ENCODE peak calls at places on chromosomes 2 and 18, in seven cellular contexts. M is foreskin fibroblast; Q is T-helper 1 cell; G is left ventricle myocardium inferior; P is effector CD4-positive, alpha-beta T cell; L is H54; Y is stimulated activated CD4-positive, alpha-beta T cell treated with anti-CD3 and anti-CD28 coated beads, TNF-alpha, amount 100 ng/mL, for 1 hour. E is an unnamed sample.

GRCh38 chr2:126901459-126901858 is 2.8 kb downstream of the TEX51 start:
- DNase-seq in M (no peak), Q (no peak), L (no peak), G (no peak), Y (no peak), P (no peak), E (no peak)

GRCh38 chr2:108607706-108608301 is 73.5 kb downstream of the LIMS1 start:
- DNase-seq in G (no peak), Y (peak; percentile 29), L (no peak), P (peak; percentile 31), Q (peak; percentile 31), M (peak; percentile 78), E (peak; percentile 67)

GRCh38 chr2:17255071-17255470 is 263.2 kb downstream of the RAD51AP2 start:
- DNase-seq in Y (no peak), M (no peak), L (no peak), G (no peak), P (no peak), Q (no peak), E (no peak)

GRCh38 chr2:121338281-121338680 is 53.3 kb upstream of the TFCP2L1 start:
- DNase-seq in L (no peak), Q (no peak), P (no peak), G (no peak), M (no peak), Y (no peak), E (no peak)

GRCh38 chr2:3319745-3320566 is 57.7 kb downstream of the EIPR1 start:
- DNase-seq in Y (no peak), G (no peak), Q (no peak), L (no peak), M (no peak), P (no peak), E (no peak)

GRCh38 chr2:112257575-112257974 is 2.7 kb upstream of the ZC3H8 start:
- DNase-seq in G (no peak), M (peak; percentile 40), L (no peak), Y (no peak), Q (no peak), P (no peak), E (no peak)

GRCh38 chr2:83817511-83817910 is 641.6 kb downstream of the SUCLG1 start:
- DNase-seq in G (no peak), M (peak; percentile 2), Q (no peak), P (no peak), L (no peak), Y (no peak), E (no peak)

GRCh38 chr2:157698430-157698829 is 69.8 kb upstream of the ACVR1C start:
- DNase-seq in M (peak; percentile 10), G (no peak), Y (no peak), Q (no peak), P (no peak), L (no peak), E (peak; percentile 47)

GRCh38 chr2:71006287-71006686 is 11.6 kb upstream of the TEX261 start:
- DNase-seq in M (no peak), L (no peak), Q (no peak), P (no peak), G (no peak), Y (no peak), E (no peak)

GRCh38 chr18:53422896-53423295 is 801.6 kb downstream of the MBD2 start:
- DNase-seq in Q (no peak), Y (no peak), M (no peak), P (no peak), G (no peak), L (no peak), E (no peak)

GRCh38 chr2:215841175-215841816 is 172.1 kb downstream of the MREG start:
- DNase-seq in Q (no peak), Y (no peak), G (no peak), L (no peak), M (peak; percentile 90), P (no peak), E (no peak)

E was measured in fibroblast of lung.